ENCODE peak calls at places on chromosomes 16 and 17, in seven cellular contexts. N is AG04450, J is brain microvascular endothelial cell, K is esophagus squamous epithelium, T is ascending aorta, I is left lung, H is heart left ventricle. V is an unnamed sample. For H3K27me3, the result is how much of the 10 kb centered on the place peaks cover.

GRCh38 chr17:72512649-72513556 is 392.1 kb downstream of the SOX9 start:
- DNase-seq in I (no peak), T (no peak), N (no peak), H (no peak), J (no peak), K (no peak), V (no peak)

GRCh38 chr17:39738568-39738901 is 797 bp downstream of the GRB7 start:
- DNase-seq in H (no peak), K (no peak), I (no peak), N (no peak), J (no peak), T (no peak), V (peak)

GRCh38 chr17:18920911-18921441 is 31.0 kb upstream of the SLC5A10 start:
- DNase-seq in I (no peak), H (no peak), K (no peak), J (no peak), T (no peak), N (no peak), V (peak)

GRCh38 chr17:57518587-57519118 is 226.4 kb downstream of the CCDC182 start:
- DNase-seq in K (no peak), N (no peak), H (peak), I (no peak), J (no peak), T (no peak), V (no peak)

GRCh38 chr16:11045846-11046245 is 101.5 kb downstream of the CLEC16A start:
- DNase-seq in J (no peak), N (no peak), I (no peak), T (no peak), K (no peak), H (no peak), V (no peak)

GRCh38 chr17:60089097-60089844 is 10.6 kb upstream of the HEATR6 start:
- DNase-seq in N (no peak), H (no peak), T (no peak), J (no peak), K (no peak), I (no peak), V (no peak)

GRCh38 chr17:36628576-36628975 is 27.2 kb downstream of the MRM1 start:
- DNase-seq in J (no peak), I (no peak), K (no peak), T (no peak), N (no peak), H (no peak), V (no peak)

GRCh38 chr16:66207139-66207863 is 159.2 kb upstream of the CDH5 start:
- DNase-seq in K (no peak), H (no peak), N (no peak), I (no peak), J (no peak), T (no peak), V (no peak)

GRCh38 chr16:86854895-86855294 is 276.5 kb downstream of the FOXL1 start:
- DNase-seq in I (no peak), T (no peak), H (no peak), N (peak), J (no peak), K (no peak), V (peak)

GRCh38 chr17:35148144-35148543 is 527 bp downstream of the UNC45B start:
- DNase-seq in K (no peak), I (no peak), J (no peak), H (no peak), N (no peak), T (no peak), V (no peak)

GRCh38 chr16:19223235-19223847 is 55.3 kb downstream of the SYT17 start:
- DNase-seq in J (peak), H (no peak), I (no peak), T (no peak), N (no peak), K (no peak), V (peak)

GRCh38 chr16:57611184-57611583 is 17.2 kb upstream of the ADGRG1 start:
- DNase-seq in I (no peak), N (no peak), T (no peak), H (no peak), J (peak), K (no peak), V (peak)

GRCh38 chr17:6021627-6022026 is 48.6 kb upstream of the WSCD1 start:
- DNase-seq in T (no peak), I (no peak), H (no peak), J (no peak), K (no peak), N (no peak), V (no peak)

GRCh38 chr16:50266337-50267091 is at the start of gene ADCY7:
- DNase-seq in J (peak), I (peak), H (peak), K (peak), T (peak), N (peak), V (peak)

GRCh38 chr17:42751628-42752027 is 6.8 kb upstream of the EZH1 start:
- DNase-seq in I (no peak), N (no peak), T (no peak), H (no peak), K (no peak), J (peak), V (no peak)

GRCh38 chr17:28911411-28912045 is 8.6 kb upstream of the DHRS13 start:
- DNase-seq in N (no peak), J (no peak), K (no peak), I (no peak), T (no peak), H (no peak), V (no peak)

GRCh38 chr17:78307887-78308633 is 51.8 kb downstream of the SOCS3 start:
- DNase-seq in J (no peak), T (no peak), N (no peak), K (no peak), H (no peak), I (no peak), V (no peak)

GRCh38 chr16:85177448-85177846 is 65.2 kb upstream of the CIBAR2 start:
- DNase-seq in I (no peak), T (no peak), J (no peak), N (no peak), K (no peak), H (no peak), V (no peak)

GRCh38 chr17:78889525-78889924 is 13.5 kb downstream of the CEP295NL start:
- DNase-seq in I (no peak), N (no peak), T (no peak), K (no peak), H (no peak), J (no peak), V (no peak)

GRCh38 chr16:84329849-84330684 is 35.4 kb downstream of the WFDC1 start:
- DNase-seq in K (no peak), I (no peak), T (no peak), H (no peak), J (no peak), N (no peak), V (no peak)

GRCh38 chr16:30985401-30986128 is 558 bp downstream of the HSD3B7 start:
- DNase-seq in N (no peak), T (no peak), K (no peak), J (no peak), H (peak), I (peak), V (peak)

GRCh38 chr16:4213721-4214120 is 28.2 kb downstream of the SRL start:
- DNase-seq in K (no peak), I (no peak), H (no peak), T (no peak), N (no peak), J (no peak), V (peak)

GRCh38 chr17:70242781-70243437 is 73.6 kb downstream of the KCNJ2 start:
- DNase-seq in T (no peak), H (no peak), N (no peak), J (no peak), K (no peak), I (no peak), V (no peak)

GRCh38 chr17:79812206-79812968 is 15.5 kb upstream of the CBX8 start:
- DNase-seq in H (no peak), T (no peak), K (no peak), N (no peak), I (no peak), J (no peak), V (no peak)

DNA sequence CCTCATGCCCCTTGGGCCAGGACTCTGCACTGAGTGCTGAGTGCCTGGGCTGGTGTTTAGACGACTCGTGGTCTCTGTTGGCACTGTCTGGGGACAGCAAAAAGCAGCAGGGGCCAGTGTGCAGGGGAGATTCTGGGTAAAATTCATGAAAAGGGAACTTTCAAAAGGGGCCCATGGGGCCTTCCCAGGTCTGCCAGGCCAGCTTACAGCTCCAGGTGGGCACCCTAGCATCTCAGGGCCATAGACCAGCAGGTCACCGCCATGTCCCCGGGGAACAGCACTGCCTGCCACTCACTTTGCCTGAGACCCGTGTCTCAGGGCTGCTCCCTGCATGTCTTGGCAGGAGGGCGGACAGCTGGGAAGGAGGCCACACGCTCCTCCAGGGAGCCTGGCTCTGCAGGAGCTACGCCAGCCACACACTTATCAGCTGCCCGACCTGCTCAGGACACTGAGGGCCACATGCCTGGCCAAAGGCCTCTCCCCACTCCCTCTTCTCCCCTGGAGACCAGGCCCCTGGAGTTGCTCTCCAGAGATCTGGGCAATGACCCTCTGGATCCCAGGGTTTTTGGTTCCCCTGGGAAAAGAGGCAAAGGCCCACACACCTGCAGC is 8.8 kb upstream of the FASN start:
- DNase-seq in I (no peak), H (no peak), J (no peak), K (no peak), N (no peak), T (no peak), V (no peak)
- H3K4me3 ChIP-seq in I (no peak), H (peak), J (no peak), K (peak), N (no peak), T (peak), V (no peak)

GRCh38 chr16:71915350-71915749 is 20.0 kb downstream of the IST1 start:
- DNase-seq in H (no peak), K (no peak), T (no peak), J (no peak), I (no peak), N (no peak), V (no peak)

GRCh38 chr16:71920658-71921057 is 25.3 kb downstream of the IST1 start:
- DNase-seq in J (no peak), I (no peak), H (no peak), N (no peak), K (no peak), T (no peak), V (no peak)

GRCh38 chr16:71916397-71916920 is 21.1 kb downstream of the IST1 start:
- DNase-seq in T (no peak), H (no peak), N (no peak), J (peak), K (no peak), I (no peak), V (no peak)

GRCh38 chr16:71919033-71919432 is 23.7 kb downstream of the IST1 start:
- DNase-seq in I (no peak), J (no peak), H (no peak), T (no peak), K (no peak), N (no peak), V (no peak)

GRCh38 chr16:71917900-71918299 is 22.6 kb downstream of the IST1 start:
- DNase-seq in K (no peak), J (peak), N (no peak), I (no peak), H (no peak), T (no peak), V (no peak)
- TF ChIP-seq CTCF in K (no peak), J (no peak), N (no peak), I (no peak), H (no peak), T (no peak), V (no peak)

DNA sequence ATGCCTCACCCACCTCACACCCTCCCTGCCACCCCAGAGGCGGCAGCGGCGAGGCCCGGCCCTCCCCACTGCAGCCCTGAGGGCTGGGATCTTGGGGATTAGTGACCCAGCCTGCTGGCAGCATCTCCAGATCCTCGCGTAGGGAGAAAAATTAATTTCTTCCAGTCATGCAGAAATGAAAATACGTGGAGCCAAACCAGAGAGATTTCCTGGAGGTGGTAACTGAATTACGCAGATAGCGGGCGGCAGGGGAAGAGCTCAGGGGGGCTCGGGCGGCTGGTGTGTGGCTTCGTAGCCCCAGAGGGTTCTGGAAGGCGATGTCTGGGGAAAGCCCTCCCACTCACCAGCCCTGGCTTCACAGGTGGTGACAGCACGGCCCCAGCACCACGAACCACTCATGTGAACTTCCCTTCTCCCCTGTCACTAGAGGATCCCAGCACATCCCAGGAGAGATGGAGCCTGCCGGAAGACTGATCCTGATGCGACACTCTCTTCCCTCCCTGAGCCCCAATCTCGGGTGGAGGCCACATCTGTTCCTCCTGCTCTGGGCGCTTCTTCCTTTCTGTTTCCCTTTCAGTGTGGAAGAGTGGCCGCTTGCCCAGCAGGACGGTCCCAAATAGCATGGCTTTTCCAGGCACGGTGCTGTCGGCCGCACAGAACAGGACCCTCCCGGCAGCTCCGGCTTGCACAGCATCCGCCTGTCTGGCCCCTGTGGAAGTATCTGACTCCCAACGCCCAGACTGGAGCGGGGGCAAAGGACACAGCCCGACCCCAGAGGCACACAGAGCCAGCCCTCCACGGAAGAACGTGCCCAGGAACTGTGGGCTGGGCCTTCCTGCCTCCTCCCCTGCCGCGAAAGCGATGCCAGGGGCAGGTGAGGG is 37.8 kb downstream of the CBFA2T3 start:
- DNase-seq in K (no peak), N (no peak), T (no peak), I (no peak), J (no peak), H (peak), V (no peak)
- H3K27me3 ChIP-seq in K (under half), N (half or more), T (under half), I (half or more), J (half or more), H (under half), V (under half)

GRCh38 chr17:50273654-50274040 is 619 bp upstream of the TMEM92 start:
- DNase-seq in T (no peak), I (no peak), H (no peak), N (no peak), K (no peak), J (no peak), V (no peak)
- H3K4me3 ChIP-seq in T (peak), I (peak), H (no peak), N (peak), K (no peak), J (peak), V (peak)

DNA sequence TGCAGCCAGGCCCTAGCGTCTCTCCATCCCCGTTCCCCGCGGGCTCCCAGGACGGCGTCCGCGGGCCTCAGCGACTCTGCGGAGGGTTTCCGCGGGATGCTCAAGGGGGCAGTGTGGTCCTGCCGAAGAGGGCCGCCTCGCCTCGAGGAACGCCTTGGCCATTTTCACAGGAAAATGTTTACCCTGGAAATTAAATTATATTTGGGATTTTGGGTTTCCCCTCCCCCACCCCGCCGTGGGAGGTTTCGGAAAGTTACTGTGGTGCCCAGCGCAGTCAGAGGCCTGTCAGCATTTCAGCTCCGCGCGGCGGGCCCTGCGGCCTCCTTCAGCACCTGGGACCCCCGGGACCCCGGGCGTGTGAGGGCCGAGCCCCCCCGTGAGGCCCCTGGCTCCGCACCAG is 94.5 kb downstream of the PCTP start:
- DNase-seq in K (no peak), N (no peak), T (no peak), J (peak), H (peak), I (peak), V (no peak)
- TF ChIP-seq CTCF in K (no peak), N (peak), T (peak), J (peak), H (peak), I (peak), V (peak)

GRCh38 chr17:74903671-74904070 is 10.2 kb upstream of the FADS6 start:
- DNase-seq in K (no peak), I (no peak), T (no peak), H (no peak), J (no peak), N (no peak), V (no peak)

GRCh38 chr17:74903034-74903433 is 9.6 kb upstream of the FADS6 start:
- DNase-seq in H (no peak), T (no peak), N (no peak), K (no peak), I (no peak), J (no peak), V (no peak)

GRCh38 chr17:74901353-74902145 is 8.1 kb upstream of the FADS6 start:
- DNase-seq in H (no peak), N (no peak), I (no peak), J (no peak), T (no peak), K (no peak), V (no peak)

GRCh38 chr17:74907012-74907411 is 13.6 kb upstream of the FADS6 start:
- DNase-seq in T (no peak), I (no peak), N (no peak), H (no peak), K (no peak), J (no peak), V (no peak)

DNA sequence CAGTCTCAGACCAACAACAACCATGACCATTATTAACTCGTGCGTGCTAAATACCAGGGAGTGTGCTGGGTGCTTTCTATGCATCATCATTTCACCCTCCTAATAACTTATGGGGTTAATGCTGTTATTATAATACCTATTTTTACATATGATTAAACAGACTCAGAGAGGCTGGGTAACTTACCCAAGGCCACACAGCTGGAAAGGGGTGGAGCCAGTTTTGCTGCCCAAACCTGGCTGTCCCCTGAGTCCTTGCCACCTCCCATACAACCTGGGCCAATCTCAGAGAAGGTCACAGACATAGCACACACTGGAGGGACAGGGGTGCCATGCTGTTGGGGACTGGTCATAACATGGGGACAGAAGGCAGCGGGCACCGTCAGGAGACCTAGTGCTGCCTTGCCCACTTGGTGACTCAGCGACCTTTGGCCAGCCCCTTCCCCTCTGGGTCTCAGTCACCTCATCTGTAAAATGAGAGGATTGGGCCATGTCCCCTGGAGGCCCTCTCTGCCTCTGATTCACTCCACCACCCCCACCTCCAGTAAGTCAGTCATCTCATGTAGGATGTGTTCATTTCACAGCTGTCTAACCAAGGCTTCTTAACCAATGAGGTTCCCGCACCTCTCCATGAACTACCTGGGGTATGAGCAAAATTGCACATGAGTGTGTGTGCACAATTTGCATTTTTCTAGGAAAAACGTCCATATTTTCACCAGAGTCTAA is 11.4 kb upstream of the FADS6 start:
- DNase-seq in J (no peak), H (no peak), N (no peak), K (no peak), I (no peak), T (no peak), V (no peak)
- H3K27me3 ChIP-seq in J (under half), H (under half), N (under half), K (under half), I (half or more), T (under half), V (under half)

DNA sequence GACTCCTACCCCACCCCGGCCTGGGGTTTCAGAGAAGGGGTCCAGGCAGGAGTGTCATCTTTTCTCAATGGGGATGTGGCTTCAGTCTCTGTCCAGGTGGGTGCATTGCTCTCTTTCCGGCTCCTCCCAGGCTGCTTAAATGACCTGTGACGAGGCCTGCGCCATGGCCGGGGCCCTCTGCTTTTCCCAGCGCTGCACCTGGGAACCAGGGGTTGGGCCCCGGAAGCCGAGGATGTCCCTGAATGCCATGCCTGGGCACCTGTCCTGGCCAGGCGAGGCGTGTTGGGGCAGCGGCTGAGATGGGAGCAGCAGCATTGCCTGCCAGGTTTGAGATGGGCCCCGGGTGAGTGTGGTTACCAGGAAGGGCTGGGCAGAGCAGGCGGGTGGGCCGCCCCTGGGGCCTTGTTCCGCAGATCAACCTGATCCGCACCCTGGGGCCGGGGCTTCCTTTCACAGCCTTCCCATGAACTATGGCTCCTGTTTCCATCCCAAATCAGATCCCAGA is 147.4 kb downstream of the SEC14L1 start:
- DNase-seq in N (no peak), K (no peak), H (no peak), I (no peak), J (no peak), T (no peak), V (peak)
- H3K4me3 ChIP-seq in N (no peak), K (no peak), H (no peak), I (no peak), J (no peak), T (no peak), V (peak)

V was measured in bronchial epithelial cell.